ENCODE peak calls at places on chromosomes 11 and 22, in six cellular contexts. One of them, this sample, is unnamed.

GRCh38 chr22:41223535-41223934 is 17.2 kb downstream of the CHADL start:
- DNase-seq in activated naive CD4-positive, alpha-beta T cell: no peak
- DNase-seq in effector CD4-positive, alpha-beta T cell: no peak
- DNase-seq in fibroblast of lung: no peak
- DNase-seq in ecto neural progenitor cell: no peak
- DNase-seq in A549: no peak
- DNase-seq in this sample: peak

GRCh38 chr11:120220747-120221037 is 9.9 kb downstream of the OAF start:
- DNase-seq in ecto neural progenitor cell: no peak
- DNase-seq in activated naive CD4-positive, alpha-beta T cell: no peak
- DNase-seq in effector CD4-positive, alpha-beta T cell: no peak
- DNase-seq in A549: no peak
- DNase-seq in fibroblast of lung: no peak
- DNase-seq in this sample: no peak

GRCh38 chr11:74577624-74578396 is 14.6 kb upstream of the POLD3 start:
- DNase-seq in effector CD4-positive, alpha-beta T cell: no peak
- DNase-seq in activated naive CD4-positive, alpha-beta T cell: no peak
- DNase-seq in A549: no peak
- DNase-seq in fibroblast of lung: no peak
- DNase-seq in ecto neural progenitor cell: no peak
- DNase-seq in this sample: no peak

GRCh38 chr11:95999604-96000003 is 75.7 kb upstream of the MTMR2 start:
- DNase-seq in A549: no peak
- DNase-seq in activated naive CD4-positive, alpha-beta T cell: no peak
- DNase-seq in ecto neural progenitor cell: no peak
- DNase-seq in effector CD4-positive, alpha-beta T cell: no peak
- DNase-seq in fibroblast of lung: no peak
- DNase-seq in this sample: no peak

GRCh38 chr11:113384551-113384950 is 3.0 kb upstream of the ANKK1 start:
- DNase-seq in activated naive CD4-positive, alpha-beta T cell: no peak
- DNase-seq in A549: no peak
- DNase-seq in fibroblast of lung: peak
- DNase-seq in ecto neural progenitor cell: no peak
- DNase-seq in effector CD4-positive, alpha-beta T cell: no peak
- DNase-seq in this sample: no peak

GRCh38 chr11:56624661-56625110 is 10.0 kb upstream of the OR5M1 start:
- DNase-seq in A549: peak
- DNase-seq in activated naive CD4-positive, alpha-beta T cell: no peak
- DNase-seq in fibroblast of lung: peak
- DNase-seq in ecto neural progenitor cell: no peak
- DNase-seq in effector CD4-positive, alpha-beta T cell: no peak
- DNase-seq in this sample: no peak

GRCh38 chr11:120431633-120432032 is 79.9 kb upstream of the GRIK4 start:
- DNase-seq in activated naive CD4-positive, alpha-beta T cell: no peak
- DNase-seq in fibroblast of lung: peak
- DNase-seq in effector CD4-positive, alpha-beta T cell: no peak
- DNase-seq in A549: peak
- DNase-seq in ecto neural progenitor cell: no peak
- DNase-seq in this sample: no peak

GRCh38 chr11:105611414-105611813 is 1.5 kb downstream of the GRIA4 start:
- DNase-seq in effector CD4-positive, alpha-beta T cell: no peak
- DNase-seq in activated naive CD4-positive, alpha-beta T cell: no peak
- DNase-seq in A549: no peak
- DNase-seq in fibroblast of lung: peak
- DNase-seq in ecto neural progenitor cell: no peak
- DNase-seq in this sample: no peak

This sample was measured in right lobe of liver.